ENCODE peak calls at places on chromosomes 6 and 20, in eight cellular contexts. One of them, this sample, is unnamed. For H3K4me1, the result is how much of the 10 kb centered on the place peaks cover.

GRCh38 chr6:17886891-17887290 is 100.5 kb downstream of the KIF13A start:
- DNase-seq in A549: no peak
- DNase-seq in HCT116: no peak
- DNase-seq in H1: no peak
- DNase-seq in K562: no peak
- DNase-seq in HepG2: no peak
- DNase-seq in SK-N-SH: no peak
- DNase-seq in GM12878: no peak
- DNase-seq in this sample: no peak

GRCh38 chr6:15623282-15624116 is 39.3 kb downstream of the DTNBP1 start:
- DNase-seq in A549: peak
- DNase-seq in HCT116: no peak
- DNase-seq in H1: no peak
- DNase-seq in K562: no peak
- DNase-seq in HepG2: peak
- DNase-seq in SK-N-SH: no peak
- DNase-seq in GM12878: no peak
- DNase-seq in this sample: peak

GRCh38 chr6:25583099-25583498 is 68.9 kb upstream of the SCGN start:
- DNase-seq in A549: no peak
- DNase-seq in HCT116: no peak
- DNase-seq in H1: no peak
- DNase-seq in K562: no peak
- DNase-seq in HepG2: no peak
- DNase-seq in SK-N-SH: no peak
- DNase-seq in GM12878: no peak
- DNase-seq in this sample: no peak

GRCh38 chr20:48180637-48181036 is 395.4 kb upstream of the SULF2 start:
- DNase-seq in A549: no peak
- DNase-seq in HCT116: no peak
- DNase-seq in H1: no peak
- DNase-seq in K562: no peak
- DNase-seq in HepG2: peak
- DNase-seq in SK-N-SH: no peak
- DNase-seq in GM12878: no peak
- DNase-seq in this sample: peak

GRCh38 chr6:141464490-141464889 is 668.2 kb upstream of the GJE1 start:
- DNase-seq in A549: peak
- DNase-seq in HCT116: no peak
- DNase-seq in H1: no peak
- DNase-seq in K562: no peak
- DNase-seq in HepG2: no peak
- DNase-seq in SK-N-SH: no peak
- DNase-seq in GM12878: no peak
- DNase-seq in this sample: no peak

GRCh38 chr6:139583420-139583819 is 209.0 kb upstream of the CITED2 start:
- DNase-seq in A549: no peak
- DNase-seq in HCT116: no peak
- DNase-seq in H1: no peak
- DNase-seq in K562: no peak
- DNase-seq in HepG2: peak
- DNase-seq in SK-N-SH: no peak
- DNase-seq in GM12878: no peak
- DNase-seq in this sample: no peak

GRCh38 chr20:24620937-24621519 is 151.6 kb downstream of the SYNDIG1 start:
- DNase-seq in A549: no peak
- DNase-seq in HCT116: no peak
- DNase-seq in H1: no peak
- DNase-seq in K562: no peak
- DNase-seq in HepG2: no peak
- DNase-seq in SK-N-SH: no peak
- DNase-seq in GM12878: no peak
- DNase-seq in this sample: no peak

GRCh38 chr6:54390362-54390761 is 82.1 kb downstream of the TINAG start:
- DNase-seq in A549: no peak
- DNase-seq in HCT116: no peak
- DNase-seq in H1: no peak
- DNase-seq in K562: no peak
- DNase-seq in HepG2: no peak
- DNase-seq in SK-N-SH: no peak
- DNase-seq in GM12878: no peak
- DNase-seq in this sample: peak

GRCh38 chr20:37538003-37538402 is 10.3 kb upstream of the BLCAP start:
- DNase-seq in A549: no peak
- DNase-seq in HCT116: no peak
- DNase-seq in H1: no peak
- DNase-seq in K562: no peak
- DNase-seq in HepG2: peak
- DNase-seq in SK-N-SH: no peak
- DNase-seq in GM12878: no peak
- DNase-seq in this sample: no peak

GRCh38 chr6:168387911-168388310 is 53.1 kb upstream of the SMOC2 start:
- DNase-seq in A549: no peak
- DNase-seq in HCT116: no peak
- DNase-seq in H1: no peak
- DNase-seq in K562: no peak
- DNase-seq in HepG2: no peak
- DNase-seq in SK-N-SH: no peak
- DNase-seq in GM12878: no peak
- DNase-seq in this sample: no peak

GRCh38 chr20:45456632-45457031 is 12.9 kb upstream of the WFDC2 start:
- DNase-seq in A549: no peak
- DNase-seq in HCT116: peak
- DNase-seq in H1: no peak
- DNase-seq in K562: peak
- DNase-seq in HepG2: peak
- DNase-seq in SK-N-SH: no peak
- DNase-seq in GM12878: no peak
- DNase-seq in this sample: peak

GRCh38 chr20:57451759-57452661 is 60.8 kb downstream of the RBM38 start:
- DNase-seq in A549: no peak
- DNase-seq in HCT116: no peak
- DNase-seq in H1: no peak
- DNase-seq in K562: peak
- DNase-seq in HepG2: no peak
- DNase-seq in SK-N-SH: no peak
- DNase-seq in GM12878: no peak
- DNase-seq in this sample: no peak

GRCh38 chr6:6588064-6588923 is at the start of gene LY86:
- DNase-seq in A549: no peak
- DNase-seq in HCT116: no peak
- DNase-seq in H1: no peak
- DNase-seq in K562: no peak
- DNase-seq in HepG2: no peak
- DNase-seq in SK-N-SH: no peak
- DNase-seq in GM12878: peak
- DNase-seq in this sample: no peak

GRCh38 chr6:63788569-63788968 is 153.0 kb downstream of the PHF3 start:
- DNase-seq in A549: no peak
- DNase-seq in HCT116: no peak
- DNase-seq in H1: no peak
- DNase-seq in K562: no peak
- DNase-seq in HepG2: no peak
- DNase-seq in SK-N-SH: no peak
- DNase-seq in GM12878: no peak
- DNase-seq in this sample: no peak

GRCh38 chr6:55014321-55015088 is 159.8 kb upstream of the HCRTR2 start:
- DNase-seq in A549: no peak
- DNase-seq in HCT116: no peak
- DNase-seq in H1: no peak
- DNase-seq in K562: no peak
- DNase-seq in HepG2: no peak
- DNase-seq in SK-N-SH: no peak
- DNase-seq in GM12878: no peak
- DNase-seq in this sample: no peak

GRCh38 chr6:29667158-29667557 is 10.3 kb downstream of the MOG start:
- DNase-seq in A549: no peak
- DNase-seq in HCT116: no peak
- DNase-seq in H1: no peak
- DNase-seq in K562: no peak
- DNase-seq in HepG2: no peak
- DNase-seq in SK-N-SH: no peak
- DNase-seq in GM12878: no peak
- DNase-seq in this sample: no peak

GRCh38 chr6:163585932-163586437 is 171.5 kb downstream of the QKI start:
- DNase-seq in A549: peak
- DNase-seq in HCT116: peak
- DNase-seq in H1: no peak
- DNase-seq in K562: peak
- DNase-seq in HepG2: no peak
- DNase-seq in SK-N-SH: no peak
- DNase-seq in GM12878: no peak
- DNase-seq in this sample: peak

GRCh38 chr20:57288676-57289075 is 22.2 kb upstream of the BMP7 start:
- DNase-seq in A549: no peak
- DNase-seq in HCT116: no peak
- DNase-seq in H1: no peak
- DNase-seq in K562: no peak
- DNase-seq in HepG2: no peak
- DNase-seq in SK-N-SH: no peak
- DNase-seq in GM12878: no peak
- DNase-seq in this sample: no peak

GRCh38 chr6:37375376-37375775 is 21.6 kb downstream of the RNF8 start:
- DNase-seq in A549: no peak
- DNase-seq in HCT116: no peak
- DNase-seq in H1: no peak
- DNase-seq in K562: no peak
- DNase-seq in HepG2: no peak
- DNase-seq in SK-N-SH: no peak
- DNase-seq in GM12878: no peak
- DNase-seq in this sample: no peak

DNA sequence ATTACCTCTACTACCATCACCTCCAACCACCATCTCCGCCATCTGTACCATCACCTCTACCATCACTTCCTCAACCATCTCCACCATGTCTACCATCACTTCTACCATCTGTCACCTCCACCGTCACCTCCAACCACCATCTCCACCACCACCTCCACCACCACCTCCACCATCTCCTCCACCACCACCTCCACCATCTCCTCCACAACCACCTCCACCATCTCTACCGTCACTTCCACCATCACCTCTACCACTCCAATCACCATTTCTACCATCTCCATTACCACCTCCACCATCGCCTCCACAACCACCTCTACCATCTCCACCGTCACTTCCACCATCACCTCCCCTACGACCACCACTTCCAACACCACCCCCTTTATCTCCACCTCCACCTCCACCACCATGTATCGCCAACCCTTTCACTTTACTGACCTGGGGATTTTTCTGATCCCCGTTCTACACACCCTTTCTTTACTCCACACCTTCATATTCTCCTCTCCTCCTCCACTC is 2.3 kb downstream of the IPCEF1 start:
- DNase-seq in A549: no peak
- DNase-seq in HCT116: no peak
- DNase-seq in H1: no peak
- DNase-seq in K562: no peak
- DNase-seq in HepG2: no peak
- DNase-seq in SK-N-SH: no peak
- DNase-seq in GM12878: no peak
- DNase-seq in this sample: no peak
- H3K4me1 ChIP-seq in A549: under half
- H3K4me1 ChIP-seq in HCT116: under half
- H3K4me1 ChIP-seq in H1: under half
- H3K4me1 ChIP-seq in K562: under half
- H3K4me1 ChIP-seq in HepG2: under half
- H3K4me1 ChIP-seq in SK-N-SH: under half
- H3K4me1 ChIP-seq in GM12878: under half
- H3K4me1 ChIP-seq in this sample: under half

GRCh38 chr6:134884752-134885151 is 65.1 kb downstream of the ALDH8A1 start:
- DNase-seq in A549: no peak
- DNase-seq in HCT116: no peak
- DNase-seq in H1: no peak
- DNase-seq in K562: no peak
- DNase-seq in HepG2: no peak
- DNase-seq in SK-N-SH: no peak
- DNase-seq in GM12878: no peak
- DNase-seq in this sample: no peak

GRCh38 chr6:134883314-134883713 is 66.6 kb downstream of the ALDH8A1 start:
- DNase-seq in A549: no peak
- DNase-seq in HCT116: no peak
- DNase-seq in H1: no peak
- DNase-seq in K562: no peak
- DNase-seq in HepG2: no peak
- DNase-seq in SK-N-SH: no peak
- DNase-seq in GM12878: no peak
- DNase-seq in this sample: peak

GRCh38 chr6:134882426-134883038 is 67.4 kb downstream of the ALDH8A1 start:
- DNase-seq in A549: peak
- DNase-seq in HCT116: peak
- DNase-seq in H1: peak
- DNase-seq in K562: peak
- DNase-seq in HepG2: peak
- DNase-seq in SK-N-SH: peak
- DNase-seq in GM12878: no peak
- DNase-seq in this sample: peak

GRCh38 chr6:134878136-134878535 is 71.8 kb downstream of the ALDH8A1 start:
- DNase-seq in A549: no peak
- DNase-seq in HCT116: no peak
- DNase-seq in H1: no peak
- DNase-seq in K562: no peak
- DNase-seq in HepG2: no peak
- DNase-seq in SK-N-SH: no peak
- DNase-seq in GM12878: no peak
- DNase-seq in this sample: no peak

GRCh38 chr6:134880487-134881190 is 69.3 kb downstream of the ALDH8A1 start:
- DNase-seq in A549: no peak
- DNase-seq in HCT116: no peak
- DNase-seq in H1: no peak
- DNase-seq in K562: no peak
- DNase-seq in HepG2: no peak
- DNase-seq in SK-N-SH: no peak
- DNase-seq in GM12878: no peak
- DNase-seq in this sample: no peak
- H3K27ac ChIP-seq in A549: no peak
- H3K27ac ChIP-seq in HCT116: no peak
- H3K27ac ChIP-seq in H1: no peak
- H3K27ac ChIP-seq in K562: no peak
- H3K27ac ChIP-seq in HepG2: no peak
- H3K27ac ChIP-seq in SK-N-SH: peak
- H3K27ac ChIP-seq in GM12878: no peak
- H3K27ac ChIP-seq in this sample: no peak

DNA sequence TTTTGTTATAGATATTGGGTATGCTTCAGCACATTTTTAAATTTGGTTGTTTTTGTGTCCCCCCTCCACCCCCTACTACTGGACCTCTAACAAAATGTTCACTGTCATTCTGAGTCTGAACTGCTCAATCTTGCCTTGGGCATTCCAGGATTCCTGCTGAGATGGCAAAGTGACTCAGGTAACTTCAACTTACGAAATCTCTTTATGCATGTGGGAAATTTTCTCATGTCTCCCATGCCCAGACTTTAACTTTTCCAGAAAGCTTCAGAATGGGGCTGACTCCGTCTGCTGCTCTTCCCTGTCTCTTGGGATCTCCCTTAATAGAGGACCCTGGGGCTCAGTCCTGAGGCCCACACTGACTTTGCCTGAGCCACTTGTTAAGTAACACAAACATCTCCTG is 14.0 kb downstream of the CYP39A1 start:
- DNase-seq in A549: no peak
- DNase-seq in HCT116: no peak
- DNase-seq in H1: no peak
- DNase-seq in K562: no peak
- DNase-seq in HepG2: no peak
- DNase-seq in SK-N-SH: no peak
- DNase-seq in GM12878: no peak
- DNase-seq in this sample: no peak
- TF ChIP-seq MAX in A549: no peak
- TF ChIP-seq MAX in HCT116: no peak
- TF ChIP-seq MAX in H1: no peak
- TF ChIP-seq MAX in K562: no peak
- TF ChIP-seq MAX in HepG2: no peak
- TF ChIP-seq MAX in SK-N-SH: no peak
- TF ChIP-seq MAX in GM12878: no peak
- TF ChIP-seq MAX in this sample: no peak

GRCh38 chr20:49278817-49279676 is 1.2 kb upstream of the ZNFX1 start:
- DNase-seq in A549: no peak
- DNase-seq in HCT116: no peak
- DNase-seq in H1: no peak
- DNase-seq in K562: peak
- DNase-seq in HepG2: peak
- DNase-seq in SK-N-SH: no peak
- DNase-seq in GM12878: no peak
- DNase-seq in this sample: no peak
- H3K4me1 ChIP-seq in A549: under half
- H3K4me1 ChIP-seq in HCT116: half or more
- H3K4me1 ChIP-seq in H1: under half
- H3K4me1 ChIP-seq in K562: under half
- H3K4me1 ChIP-seq in HepG2: half or more
- H3K4me1 ChIP-seq in SK-N-SH: under half
- H3K4me1 ChIP-seq in GM12878: under half
- H3K4me1 ChIP-seq in this sample: half or more

This sample was measured in endothelial cell of umbilical vein.